ENCODE peak calls at places on chromosomes 4 and X, in seven cellular contexts. X, E, J, I, V, W and B are unnamed samples.

GRCh38 chrX:41670108-41670507 is 18.7 kb upstream of the GPR34 start:
- DNase-seq in J (no peak), X (no peak), W (no peak), V (no peak), I (no peak), E (no peak), B (no peak)

GRCh38 chr4:176435891-176436499 is 116.2 kb downstream of the SPCS3 start:
- DNase-seq in E (no peak), I (no peak), V (no peak), X (no peak), W (no peak), J (no peak), B (peak; percentile 91)

GRCh38 chr4:72326692-72327632 is 242.1 kb downstream of the ADAMTS3 start:
- DNase-seq in I (no peak), W (no peak), V (no peak), E (peak; percentile 32), X (no peak), J (no peak), B (peak; percentile 25)

GRCh38 chr4:14768449-14768848 is 233.8 kb upstream of the CPEB2 start:
- DNase-seq in X (no peak), J (no peak), I (no peak), W (no peak), V (no peak), E (no peak), B (no peak)

GRCh38 chrX:23540532-23540931 is 126.8 kb upstream of the PRDX4 start:
- DNase-seq in I (no peak), W (no peak), E (no peak), X (no peak), V (no peak), J (no peak), B (no peak)

GRCh38 chrX:150616863-150617198 is 48.4 kb downstream of the MTM1 start:
- DNase-seq in J (peak; percentile 4), I (no peak), W (no peak), V (no peak), X (no peak), E (no peak), B (peak; percentile 67)

GRCh38 chrX:100615015-100615414 is 21.6 kb downstream of the TSPAN6 start:
- DNase-seq in I (no peak), V (no peak), J (peak; percentile 50), W (no peak), X (no peak), E (peak; percentile 60), B (peak; percentile 57)

GRCh38 chrX:103338663-103339062 is 8.6 kb downstream of the TCEAL7 start:
- DNase-seq in J (no peak), I (no peak), V (no peak), W (no peak), E (no peak), X (no peak), B (no peak)

GRCh38 chr4:130849985-130850632 is 1754.2 kb downstream of the C4orf33 start:
- DNase-seq in W (no peak), V (no peak), X (no peak), J (no peak), I (no peak), E (no peak), B (peak; percentile 35)

GRCh38 chr4:73705721-73706120 is 34.6 kb upstream of the CXCL8 start:
- DNase-seq in I (no peak), E (no peak), J (peak; percentile 30), V (no peak), X (no peak), W (no peak), B (no peak)
- H3K4me1 ChIP-seq in I (no peaks in the 10 kb centered on the region), E (peaks cover 64% of the 10 kb centered on the region), J (peaks cover 69% of the 10 kb centered on the region), V (no peaks in the 10 kb centered on the region), X (peaks cover 35% of the 10 kb centered on the region), W (peaks cover 26% of the 10 kb centered on the region), B (peaks cover 51% of the 10 kb centered on the region)

GRCh38 chr4:152102184-152103000 is 341.6 kb upstream of the GATB start:
- DNase-seq in E (peak; percentile 38), J (peak; percentile 84), V (no peak), X (no peak), I (no peak), W (no peak), B (peak; percentile 81)
- H3K4me1 ChIP-seq in E (peaks cover 54% of the 10 kb centered on the region), J (peaks cover 38% of the 10 kb centered on the region), V (no peaks in the 10 kb centered on the region), X (peaks cover 39% of the 10 kb centered on the region), I (peaks cover 93% of the 10 kb centered on the region), W (no peaks in the 10 kb centered on the region), B (peaks cover 23% of the 10 kb centered on the region)

GRCh38 chrX:39760930-39761329 is 336.8 kb downstream of the BCOR start:
- DNase-seq in E (no peak), V (no peak), W (no peak), I (no peak), J (no peak), X (no peak), B (peak; percentile 25)

GRCh38 chrX:39762266-39762841 is 335.4 kb downstream of the BCOR start:
- DNase-seq in V (no peak), X (no peak), I (no peak), J (peak; percentile 48), E (no peak), W (no peak), B (peak; percentile 90)

GRCh38 chrX:39757971-39758370 is 339.8 kb downstream of the BCOR start:
- DNase-seq in V (no peak), X (no peak), I (no peak), J (no peak), W (no peak), E (no peak), B (peak; percentile 92)

GRCh38 chrX:39758791-39759525 is 338.8 kb downstream of the BCOR start:
- DNase-seq in V (peak; percentile 67), E (no peak), W (no peak), I (no peak), J (no peak), X (no peak), B (peak; percentile 26)

GRCh38 chrX:39759526-39760224 is 338.1 kb downstream of the BCOR start:
- DNase-seq in E (peak; percentile 80), X (no peak), J (no peak), W (no peak), V (peak; percentile 74), I (no peak), B (peak; percentile 79)
- H3K4me1 ChIP-seq in E (peaks cover 72% of the 10 kb centered on the region), X (peaks cover 27% of the 10 kb centered on the region), J (peaks cover 21% of the 10 kb centered on the region), W (peaks cover 35% of the 10 kb centered on the region), V (peaks cover 3% of the 10 kb centered on the region), I (no peaks in the 10 kb centered on the region), B (peaks cover 65% of the 10 kb centered on the region)

DNA sequence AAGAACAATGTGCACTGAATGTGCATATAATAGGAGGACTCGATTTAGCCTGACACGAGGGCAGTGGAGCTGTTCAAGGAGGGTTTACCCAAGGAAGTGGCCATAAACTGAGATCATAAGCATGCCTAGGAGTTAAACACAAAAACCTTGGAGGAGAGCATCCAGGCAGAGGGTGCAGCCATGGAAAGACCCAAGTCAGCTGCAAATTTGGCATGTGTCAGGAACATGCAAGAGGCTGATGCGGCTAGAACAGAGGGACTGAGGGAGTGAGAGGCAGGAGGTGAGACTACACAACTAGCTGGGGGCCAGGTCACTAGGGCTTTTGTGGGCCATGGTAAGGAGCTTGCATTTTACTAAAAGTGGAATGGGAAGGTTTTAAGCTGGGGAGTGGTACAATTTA is 55.6 kb downstream of the PRPS1 start:
- DNase-seq in E (no peak), I (no peak), X (peak; percentile 29), V (peak; percentile 56), J (no peak), W (no peak), B (no peak)
- H3K4me1 ChIP-seq in E (no peaks in the 10 kb centered on the region), I (peaks cover 49% of the 10 kb centered on the region), X (peaks cover 50% of the 10 kb centered on the region), V (no peaks in the 10 kb centered on the region), J (peaks cover 31% of the 10 kb centered on the region), W (peaks cover 26% of the 10 kb centered on the region), B (peaks cover 5% of the 10 kb centered on the region)

GRCh38 chr4:184810720-184811119 is 15.0 kb downstream of the ACSL1 start:
- DNase-seq in J (no peak), X (no peak), E (no peak), V (peak; percentile 62), W (no peak), I (no peak), B (no peak)
- H3K4me1 ChIP-seq in J (peaks cover 57% of the 10 kb centered on the region), X (peaks cover 82% of the 10 kb centered on the region), E (peaks cover 70% of the 10 kb centered on the region), V (peaks cover 11% of the 10 kb centered on the region), W (peaks cover 52% of the 10 kb centered on the region), I (no peaks in the 10 kb centered on the region), B (peaks cover 26% of the 10 kb centered on the region)

DNA sequence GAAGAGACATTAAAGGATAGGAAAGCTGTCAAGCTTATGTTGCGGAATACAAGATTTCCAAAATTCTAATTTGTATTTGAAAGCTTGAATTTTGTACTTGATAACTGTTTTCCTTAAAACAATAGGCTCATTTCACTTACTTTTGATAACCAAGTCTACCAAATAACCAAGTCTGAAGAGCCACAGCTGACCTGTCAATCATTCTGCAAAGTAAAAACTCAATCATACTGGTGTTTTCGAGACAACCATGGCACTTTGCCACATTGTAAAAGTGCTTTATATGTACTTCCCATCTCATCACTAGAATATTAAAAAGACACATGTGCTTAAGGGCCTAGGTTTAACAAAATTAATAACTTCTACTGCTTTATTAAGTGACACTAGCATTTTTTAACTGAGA is 47.9 kb downstream of the LEF1 start:
- DNase-seq in W (no peak), V (no peak), X (no peak), J (no peak), I (no peak), E (no peak), B (no peak)
- H3K4me1 ChIP-seq in W (no peaks in the 10 kb centered on the region), V (no peaks in the 10 kb centered on the region), X (peaks cover 6% of the 10 kb centered on the region), J (no peaks in the 10 kb centered on the region), I (peaks cover 95% of the 10 kb centered on the region), E (peaks cover 22% of the 10 kb centered on the region), B (peaks cover 4% of the 10 kb centered on the region)